ENCODE peak calls at places on chromosomes 11 and 22, in five cellular contexts. Y, P, W, K and I are unnamed samples.

GRCh38 chr11:79033833-79034232 is 407.0 kb downstream of the TENM4 start:
- DNase-seq in Y (no peak), P (no peak), W (no peak), K (no peak), I (no peak)

GRCh38 chr11:116732740-116733385 is 39.9 kb downstream of the BUD13 start:
- DNase-seq in Y (peak; percentile 56), P (peak; percentile 67), W (peak; percentile 90), K (no peak), I (peak; percentile 52)

GRCh38 chr11:3622521-3622920 is 19.3 kb downstream of the ART5 start:
- DNase-seq in Y (no peak), P (no peak), W (no peak), K (peak; percentile 24), I (no peak)

GRCh38 chr22:27667121-27667843 is 134.3 kb downstream of the MN1 start:
- DNase-seq in Y (no peak), P (no peak), W (no peak), K (peak; percentile 83), I (no peak)

GRCh38 chr11:91755951-91756707 is 468.5 kb upstream of the FAT3 start:
- DNase-seq in Y (no peak), P (no peak), W (no peak), K (no peak), I (no peak)

GRCh38 chr11:75603791-75604736 is 42.0 kb downstream of the SERPINH1 start:
- DNase-seq in Y (no peak), P (no peak), W (no peak), K (no peak), I (no peak)

GRCh38 chr11:41879186-41879738 is 419.8 kb upstream of the LRRC4C start:
- DNase-seq in Y (no peak), P (no peak), W (no peak), K (no peak), I (no peak)

GRCh38 chr11:23370580-23371275 is 510.5 kb upstream of the CCDC179 start:
- DNase-seq in Y (no peak), P (no peak), W (no peak), K (no peak), I (no peak)

GRCh38 chr11:31355131-31355530 is 14.4 kb downstream of the DCDC1 start:
- DNase-seq in Y (no peak), P (no peak), W (no peak), K (no peak), I (no peak)

GRCh38 chr11:126832387-126832786 is 168.2 kb downstream of the KIRREL3 start:
- DNase-seq in Y (no peak), P (no peak), W (no peak), K (no peak), I (no peak)

GRCh38 chr11:103035656-103036434 is 56.1 kb downstream of the DCUN1D5 start:
- DNase-seq in Y (peak; percentile 25), P (peak; percentile 70), W (peak; percentile 50), K (no peak), I (peak; percentile 76)

GRCh38 chr22:48553119-48553518 is 1274.6 kb downstream of the BRD1 start:
- DNase-seq in Y (no peak), P (no peak), W (no peak), K (no peak), I (no peak)

GRCh38 chr11:127890026-127890611 is 697.2 kb downstream of the ETS1 start:
- DNase-seq in Y (no peak), P (no peak), W (no peak), K (no peak), I (no peak)

GRCh38 chr22:22049684-22050083 is 67.1 kb upstream of the TOP3B start:
- DNase-seq in Y (no peak), P (no peak), W (no peak), K (no peak), I (no peak)

GRCh38 chr11:115939104-115939503 is 434.9 kb upstream of the CADM1 start:
- DNase-seq in Y (no peak), P (no peak), W (no peak), K (no peak), I (no peak)

GRCh38 chr11:1163321-1163910 is 5.7 kb downstream of the MUC5AC start:
- DNase-seq in Y (no peak), P (no peak), W (peak; percentile 19), K (peak; percentile 63), I (no peak)

GRCh38 chr11:8338138-8338537 is 74.5 kb upstream of the LMO1 start:
- DNase-seq in Y (no peak), P (peak; percentile 35), W (peak; percentile 76), K (peak; percentile 85), I (no peak)

GRCh38 chr11:12330491-12331231 is 46.7 kb upstream of the PARVA start:
- DNase-seq in Y (no peak), P (no peak), W (no peak), K (no peak), I (no peak)

GRCh38 chr11:101466352-101466751 is 117.5 kb downstream of the TRPC6 start:
- DNase-seq in Y (no peak), P (no peak), W (no peak), K (no peak), I (no peak)

GRCh38 chr11:44548032-44548695 is 17.3 kb upstream of the CD82 start:
- DNase-seq in Y (no peak), P (no peak), W (no peak), K (no peak), I (no peak)

GRCh38 chr11:3880724-3881123 is 25.3 kb downstream of the STIM1 start:
- DNase-seq in Y (no peak), P (no peak), W (peak; percentile 45), K (no peak), I (no peak)

GRCh38 chr11:66708701-66709100 is 20.3 kb downstream of the SPTBN2 start:
- DNase-seq in Y (no peak), P (no peak), W (no peak), K (no peak), I (no peak)

GRCh38 chr11:60370811-60371297 is 7.5 kb upstream of the MS4A7 start:
- DNase-seq in Y (no peak), P (no peak), W (no peak), K (no peak), I (no peak)

GRCh38 chr22:49310354-49310753 is 517.3 kb downstream of the BRD1 start:
- DNase-seq in Y (no peak), P (no peak), W (no peak), K (peak; percentile 38), I (no peak)

GRCh38 chr11:113864410-113864809 is 11.0 kb downstream of the USP28 start:
- DNase-seq in Y (no peak), P (no peak), W (no peak), K (no peak), I (no peak)

GRCh38 chr11:60786811-60787567 is 1.9 kb downstream of the MS4A10 start:
- DNase-seq in Y (no peak), P (no peak), W (no peak), K (peak; percentile 86), I (no peak)

GRCh38 chr22:39518996-39519680 is 1.2 kb upstream of the ATF4 start:
- DNase-seq in Y (no peak), P (no peak), W (no peak), K (peak; percentile 80), I (peak; percentile 39)

GRCh38 chr22:44192098-44192810 is 11.5 kb downstream of the PARVG start:
- DNase-seq in Y (peak; percentile 45), P (peak; percentile 46), W (no peak), K (peak; percentile 59), I (peak; percentile 19)

GRCh38 chr22:49235463-49236300 is 592.0 kb downstream of the BRD1 start:
- DNase-seq in Y (no peak), P (no peak), W (no peak), K (no peak), I (no peak)

GRCh38 chr11:132913295-132913694 is 619.0 kb downstream of the OPCML start:
- DNase-seq in Y (no peak), P (no peak), W (no peak), K (no peak), I (no peak)

GRCh38 chr11:1232328-1233321 is 9.8 kb downstream of the MUC5B start:
- DNase-seq in Y (no peak), P (no peak), W (no peak), K (peak; percentile 64), I (no peak)